ENCODE peak calls at places on chromosomes 2 and 18, in seven cellular contexts. J, F, L, B, X, U and P are unnamed samples.

GRCh38 chr2:189783451-189783926 is 650 bp downstream of the ORMDL1 start:
- DNase-seq in J (no peak), F (no peak), L (no peak), B (no peak), X (no peak), U (no peak), P (no peak)

GRCh38 chr2:174013310-174013751 is 48.2 kb upstream of the SP3 start:
- DNase-seq in J (no peak), F (peak), L (peak), B (no peak), X (no peak), U (peak), P (peak)

GRCh38 chr2:179891237-179891636 is 29.8 kb upstream of the ZNF385B start:
- DNase-seq in J (no peak), F (no peak), L (no peak), B (no peak), X (no peak), U (no peak), P (no peak)

GRCh38 chr2:237642030-237642700 is 14.8 kb downstream of the LRRFIP1 start:
- DNase-seq in J (no peak), F (no peak), L (no peak), B (no peak), X (no peak), U (no peak), P (no peak)

GRCh38 chr2:23487735-23488492 is 102.9 kb downstream of the KLHL29 start:
- DNase-seq in J (peak), F (peak), L (no peak), B (no peak), X (no peak), U (no peak), P (no peak)

GRCh38 chr2:12702661-12703121 is 14.0 kb upstream of the TRIB2 start:
- DNase-seq in J (no peak), F (no peak), L (no peak), B (no peak), X (peak), U (peak), P (peak)

GRCh38 chr2:207501797-207502196 is 28.0 kb upstream of the CREB1 start:
- DNase-seq in J (no peak), F (no peak), L (no peak), B (no peak), X (no peak), U (no peak), P (no peak)

GRCh38 chr2:40284797-40285196 is 167.1 kb downstream of the SLC8A1 start:
- DNase-seq in J (no peak), F (no peak), L (no peak), B (no peak), X (no peak), U (no peak), P (no peak)

GRCh38 chr18:55119434-55119833 is 160.2 kb upstream of the CCDC68 start:
- DNase-seq in J (no peak), F (no peak), L (no peak), B (no peak), X (no peak), U (peak), P (no peak)

GRCh38 chr18:24831091-24831490 is 370.7 kb downstream of the HRH4 start:
- DNase-seq in J (no peak), F (no peak), L (no peak), B (no peak), X (no peak), U (no peak), P (no peak)

GRCh38 chr18:24825397-24825796 is 365.0 kb downstream of the HRH4 start:
- DNase-seq in J (no peak), F (no peak), L (no peak), B (no peak), X (no peak), U (no peak), P (no peak)

GRCh38 chr18:24831871-24832665 is 371.6 kb downstream of the HRH4 start:
- DNase-seq in J (no peak), F (no peak), L (no peak), B (no peak), X (no peak), U (peak), P (no peak)

GRCh38 chr18:24827500-24827899 is 367.1 kb downstream of the HRH4 start:
- DNase-seq in J (no peak), F (no peak), L (no peak), B (no peak), X (no peak), U (no peak), P (no peak)

GRCh38 chr18:24826605-24827004 is 366.2 kb downstream of the HRH4 start:
- DNase-seq in J (no peak), F (no peak), L (no peak), B (no peak), X (no peak), U (no peak), P (no peak)
- H3K27ac ChIP-seq in J (no peak), F (no peak), L (no peak), B (no peak), X (no peak), U (no peak), P (no peak)

GRCh38 chr2:233418761-233419625 is 64.7 kb downstream of the DGKD start:
- DNase-seq in J (peak), F (no peak), L (peak), B (no peak), X (peak), U (peak), P (no peak)
- TF ChIP-seq POLR2A in J (no peak), F (no peak), L (no peak), B (no peak), X (no peak), U (no peak), P (no peak)

DNA sequence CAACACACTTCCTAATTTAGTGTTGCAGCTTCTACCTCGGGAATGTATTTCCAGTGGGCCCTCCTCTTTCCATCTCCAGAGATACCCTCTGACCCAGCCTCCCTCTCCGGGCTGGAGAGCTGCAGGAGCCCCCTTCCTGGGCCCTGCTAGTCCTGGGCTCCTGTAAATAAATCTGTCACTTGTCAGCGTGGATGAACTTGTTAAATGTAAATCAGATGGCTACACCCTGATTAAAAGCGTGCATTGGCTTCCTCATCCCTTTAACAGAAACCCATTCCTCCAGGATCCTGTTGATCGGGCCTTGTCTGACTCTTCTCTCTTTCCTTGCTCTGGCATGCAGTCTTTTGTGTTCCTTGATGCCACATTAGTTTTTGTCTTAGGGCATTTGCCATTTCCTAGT is 2.4 kb downstream of the ZNF236 start:
- DNase-seq in J (no peak), F (no peak), L (no peak), B (no peak), X (no peak), U (no peak), P (no peak)
- H3K27ac ChIP-seq in J (no peak), F (no peak), L (no peak), B (no peak), X (no peak), U (no peak), P (peak)

DNA sequence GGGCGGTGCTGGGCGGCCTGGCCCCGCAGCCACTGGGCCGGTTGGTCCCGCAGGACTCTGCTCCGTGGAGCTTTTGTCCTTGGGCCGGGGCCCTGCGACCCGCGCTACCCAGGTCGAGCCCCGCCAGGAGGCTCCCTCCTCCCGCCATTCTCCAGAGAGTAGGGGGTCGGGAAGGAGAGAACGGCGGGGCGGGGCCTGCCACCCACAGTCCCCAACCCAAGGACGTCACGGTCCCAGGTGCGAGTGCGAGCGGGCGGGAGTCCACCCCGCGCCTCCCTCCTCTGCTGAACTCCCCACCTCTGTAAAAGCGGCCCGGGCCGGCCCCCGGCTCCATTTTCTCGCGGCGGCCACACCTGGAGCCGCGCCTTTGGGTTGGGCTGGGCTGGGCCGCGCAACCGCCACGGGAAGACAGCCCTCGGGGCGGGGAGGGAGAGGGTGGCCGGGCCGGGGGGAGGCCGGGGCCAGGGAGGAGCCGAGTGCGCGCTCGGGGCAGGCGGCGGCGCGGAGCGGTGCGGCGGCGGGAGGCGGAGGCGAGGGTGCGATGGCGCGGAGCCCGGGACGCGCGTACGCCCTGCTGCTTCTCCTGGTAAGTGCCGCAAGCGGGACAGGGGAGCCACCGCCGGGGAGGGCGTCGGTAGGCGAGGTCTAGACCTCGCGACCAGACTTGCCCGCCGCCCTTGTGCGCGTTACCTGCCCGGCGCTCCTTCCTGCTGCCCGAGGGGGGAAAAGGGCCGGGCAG is at the start of gene DSG2:
- DNase-seq in J (no peak), F (peak), L (peak), B (peak), X (peak), U (no peak), P (no peak)
- TF ChIP-seq POLR2A in J (peak), F (no peak), L (no peak), B (peak), X (peak), U (no peak), P (no peak)

GRCh38 chr2:26964446-26964845 is 6.0 kb upstream of the MAPRE3 start:
- DNase-seq in J (no peak), F (no peak), L (no peak), B (no peak), X (no peak), U (no peak), P (no peak)
- H3K27ac ChIP-seq in J (no peak), F (no peak), L (no peak), B (no peak), X (no peak), U (no peak), P (no peak)

GRCh38 chr2:159286709-159287441 is 372 bp upstream of the WDSUB1 start:
- DNase-seq in J (peak), F (peak), L (peak), B (peak), X (peak), U (peak), P (peak)
- TF ChIP-seq POLR2A in J (peak), F (peak), L (no peak), B (peak), X (peak), U (peak), P (peak)

DNA sequence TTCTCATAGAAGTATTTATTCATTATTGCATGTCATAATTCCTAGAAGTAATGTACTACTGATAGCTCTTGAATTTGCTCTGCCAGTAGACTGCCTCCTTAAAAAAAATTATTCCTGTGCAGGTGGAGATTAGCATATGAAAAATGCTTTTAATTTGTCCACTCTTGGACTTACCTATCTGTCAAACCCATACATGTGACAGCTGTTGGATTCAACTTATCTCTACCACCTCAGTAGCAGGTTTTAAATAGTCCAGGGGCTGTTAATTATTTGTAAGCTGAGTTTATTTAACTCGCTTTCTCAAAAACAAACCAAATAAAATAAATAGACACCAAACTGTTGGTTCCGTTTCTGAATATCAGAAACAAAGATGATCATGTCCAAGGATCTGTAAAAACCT is 44.3 kb downstream of the ZEB2 start:
- DNase-seq in J (no peak), F (no peak), L (no peak), B (no peak), X (no peak), U (no peak), P (no peak)
- H3K27ac ChIP-seq in J (no peak), F (no peak), L (peak), B (no peak), X (no peak), U (no peak), P (peak)